ENCODE peak calls at places on chromosome 17, in four cellular contexts. O is mesothelial cell of epicardium; M is stimulated activated CD8-positive, alpha-beta memory T cell treated with anti-CD3 and anti-CD28 coated beads, Interleukin-4, amount 100 ng/mL, for 24 hours; D is H1. T is an unnamed sample.

GRCh38 chr17:15392326-15392739 is 50.9 kb upstream of the TEKT3 start:
- DNase-seq in O (no peak), M (no peak), D (no peak), T (no peak)

GRCh38 chr17:67272312-67273050 is 27.5 kb upstream of the HELZ start:
- DNase-seq in D (peak), M (no peak), O (no peak), T (no peak)

GRCh38 chr17:32783602-32784001 is 93.3 kb downstream of the MYO1D start:
- DNase-seq in O (no peak), D (no peak), M (no peak), T (no peak)

GRCh38 chr17:248337-249235 is 67.1 kb upstream of the DOC2B start:
- DNase-seq in D (no peak), O (no peak), M (no peak), T (no peak)

GRCh38 chr17:31724026-31724425 is 135.0 kb downstream of the COPRS start:
- DNase-seq in D (peak), O (no peak), M (no peak), T (no peak)

GRCh38 chr17:39219647-39220154 is 6.0 kb downstream of the STAC2 start:
- DNase-seq in O (no peak), D (no peak), M (no peak), T (peak)

GRCh38 chr17:11768981-11769380 is 170.7 kb downstream of the DNAH9 start:
- DNase-seq in M (no peak), D (no peak), O (no peak), T (no peak)

GRCh38 chr17:73644145-73645049 is at the start of gene SDK2:
- DNase-seq in O (no peak), D (peak), M (no peak), T (no peak)

GRCh38 chr17:12983986-12984932 is 33.6 kb downstream of the ELAC2 start:
- DNase-seq in D (no peak), O (no peak), M (no peak), T (peak)

GRCh38 chr17:7352910-7353635 is 1.1 kb downstream of the KCTD11 start:
- DNase-seq in O (no peak), D (no peak), M (no peak), T (no peak)

GRCh38 chr17:76515291-76515949 is 14.2 kb upstream of the RHBDF2 start:
- DNase-seq in D (no peak), M (peak), O (no peak), T (peak)

GRCh38 chr17:61398721-61399130 is 917 bp upstream of the TBX2 start:
- DNase-seq in O (no peak), M (no peak), D (no peak), T (no peak)